ENCODE peak calls at places on chromosome 6, in four cellular contexts. T, H, Z and X are unnamed samples.

GRCh38 chr6:142088858-142089216 is 43.9 kb upstream of the GJE1 start:
- DNase-seq in T (no peak), H (peak), Z (peak), X (peak)

GRCh38 chr6:110048221-110048875 is 70.2 kb downstream of the GPR6 start:
- DNase-seq in T (no peak), H (no peak), Z (no peak), X (no peak)

GRCh38 chr6:40710626-40711354 is 123.6 kb upstream of the LRFN2 start:
- DNase-seq in T (no peak), H (no peak), Z (no peak), X (no peak)

GRCh38 chr6:46410330-46410953 is 80.8 kb downstream of the RCAN2 start:
- DNase-seq in T (peak), H (peak), Z (peak), X (peak)

GRCh38 chr6:130324657-130325056 is 41.2 kb upstream of the TMEM200A start:
- DNase-seq in T (no peak), H (peak), Z (peak), X (peak)

GRCh38 chr6:41939848-41940758 is 1.5 kb downstream of the CCND3 start:
- DNase-seq in T (no peak), H (no peak), Z (peak), X (peak)

GRCh38 chr6:52420668-52421358 is 671 bp downstream of the EFHC1 start:
- DNase-seq in T (no peak), H (peak), Z (peak), X (peak)

GRCh38 chr6:161748535-161749386 is 474.9 kb upstream of the AGPAT4 start:
- DNase-seq in T (no peak), H (no peak), Z (peak), X (no peak)

GRCh38 chr6:6494677-6495076 is 93.8 kb upstream of the LY86 start:
- DNase-seq in T (peak), H (peak), Z (no peak), X (no peak)
- TF ChIP-seq CTCF in T (peak), H (peak), Z (no peak), X (no peak)

DNA sequence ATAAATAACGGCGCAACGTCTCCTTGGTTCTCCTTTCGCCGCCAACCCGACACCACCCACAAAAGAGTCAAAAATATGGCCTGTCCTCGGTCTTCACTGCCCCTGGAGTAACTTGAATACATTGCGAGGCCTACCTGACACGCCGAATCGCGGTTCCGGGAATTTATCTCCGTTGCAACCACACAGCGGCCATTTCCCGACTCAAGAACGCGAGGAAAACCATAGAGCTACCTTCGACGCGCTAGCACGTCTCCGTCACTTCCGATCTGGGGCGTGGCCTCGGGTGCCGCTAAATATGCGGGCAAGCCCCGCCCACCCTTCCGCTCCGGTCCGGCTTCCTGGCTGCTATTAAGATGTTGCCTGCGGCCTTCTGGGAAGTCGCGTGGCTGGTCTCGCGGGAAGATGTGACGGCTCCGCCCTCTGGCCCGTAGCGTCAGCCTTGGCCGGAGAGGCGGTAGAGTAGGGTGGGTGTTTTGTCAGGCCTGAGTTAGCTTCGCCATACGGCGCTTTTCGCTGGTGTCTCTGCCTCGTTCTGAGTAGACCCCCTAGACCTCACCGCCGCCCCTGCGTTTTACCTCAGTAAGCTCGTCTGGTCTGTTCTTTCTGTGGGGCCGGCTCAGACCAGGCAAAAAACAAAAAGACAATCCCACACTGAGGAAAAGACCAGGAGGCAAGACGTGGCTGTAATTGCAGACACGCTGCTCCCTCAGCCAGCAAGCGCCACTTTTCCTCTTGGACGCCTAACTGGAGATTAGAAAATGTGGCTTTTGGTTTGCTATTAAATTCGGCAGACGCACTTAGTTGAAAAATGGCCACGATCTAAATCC is at the start of gene BCLAF1:
- DNase-seq in T (peak), H (peak), Z (peak), X (peak)
- TF ChIP-seq CTCF in T (no peak), H (no peak), Z (no peak), X (no peak)

DNA sequence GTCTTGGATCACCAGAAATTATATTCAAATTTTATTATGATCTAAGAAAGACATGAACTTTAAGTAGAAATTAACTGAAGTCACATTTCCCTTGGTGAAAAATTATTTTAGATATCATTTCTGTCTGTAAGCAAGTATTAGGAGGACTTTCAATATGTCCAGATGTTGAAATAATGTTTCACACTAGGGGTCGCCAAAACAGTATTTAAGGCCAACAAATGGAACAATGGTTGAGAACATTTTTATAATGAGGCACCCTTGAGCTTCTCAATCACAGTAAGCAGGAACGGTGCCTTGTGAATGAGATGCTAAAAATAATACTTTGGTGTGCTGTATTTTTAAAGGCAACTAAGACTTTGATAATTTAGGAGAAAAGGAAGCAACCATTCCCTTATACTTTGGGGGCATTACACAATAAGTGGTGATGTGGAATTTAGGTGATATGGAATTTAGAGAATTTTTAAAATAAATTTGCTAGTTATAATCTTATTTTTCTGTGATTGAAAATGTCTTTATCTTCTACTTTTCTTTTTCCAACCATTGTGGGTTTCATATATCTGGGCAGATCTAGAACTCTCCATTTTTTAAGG is 9.6 kb upstream of the SF3B5 start:
- DNase-seq in T (peak), H (peak), Z (peak), X (peak)
- TF ChIP-seq CTCF in T (peak), H (peak), Z (peak), X (peak)

GRCh38 chr6:94071835-94072234 is 652.5 kb upstream of the EPHA7 start:
- DNase-seq in T (no peak), H (no peak), Z (peak), X (peak)
- TF ChIP-seq CTCF in T (no peak), H (no peak), Z (peak), X (peak)

DNA sequence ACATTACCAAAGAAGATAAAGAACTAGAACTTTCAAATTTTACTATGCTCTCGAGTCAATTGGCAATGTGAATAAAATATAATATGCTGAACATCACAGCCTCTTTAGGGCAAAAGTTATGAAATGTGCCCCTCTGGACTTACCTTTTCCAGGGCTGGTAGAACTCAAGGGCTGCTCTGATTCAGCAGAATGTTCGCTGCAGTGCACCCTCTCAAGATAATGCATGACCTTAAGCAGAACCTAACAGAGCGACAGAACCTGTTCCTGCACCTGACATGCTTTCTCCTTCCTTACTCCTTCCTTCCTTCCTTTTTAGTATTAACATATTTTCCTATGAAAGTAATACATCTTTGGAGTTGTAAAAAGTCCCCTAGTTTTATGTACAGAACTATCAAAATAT is 65.4 kb upstream of the STXBP5 start:
- DNase-seq in T (no peak), H (no peak), Z (no peak), X (no peak)
- TF ChIP-seq CTCF in T (no peak), H (no peak), Z (no peak), X (no peak)

GRCh38 chr6:114747995-114748625 is 405.3 kb upstream of the HS3ST5 start:
- DNase-seq in T (peak), H (peak), Z (peak), X (peak)
- TF ChIP-seq CTCF in T (peak), H (peak), Z (peak), X (peak)

DNA sequence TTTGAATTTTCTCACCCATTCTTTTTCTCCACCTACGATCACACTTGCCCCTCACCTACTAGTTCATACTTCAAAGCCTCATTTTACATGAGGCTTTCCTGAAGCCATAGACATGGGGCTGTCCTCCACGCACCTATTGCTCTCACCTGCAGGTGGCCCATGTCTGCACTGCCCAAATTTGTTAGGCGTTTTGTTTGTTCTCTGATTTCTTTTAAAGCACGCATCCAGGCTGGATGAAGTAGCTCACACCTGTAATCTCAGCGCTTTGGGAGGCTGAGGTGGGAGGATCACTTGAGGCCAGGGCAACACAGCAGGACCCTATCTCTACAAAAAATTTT is 106.8 kb upstream of the RIPOR2 start:
- DNase-seq in T (no peak), H (no peak), Z (no peak), X (no peak)
- TF ChIP-seq CTCF in T (peak), H (peak), Z (no peak), X (no peak)

GRCh38 chr6:148200302-148200701 is 142.3 kb upstream of the SASH1 start:
- DNase-seq in T (no peak), H (no peak), Z (no peak), X (no peak)
- TF ChIP-seq CTCF in T (no peak), H (no peak), Z (no peak), X (peak)

GRCh38 chr6:125753937-125754259 is 4.5 kb downstream of the HEY2 start:
- DNase-seq in T (no peak), H (no peak), Z (no peak), X (no peak)
- TF ChIP-seq CTCF in T (no peak), H (no peak), Z (no peak), X (no peak)